ENCODE peak calls at places on chromosomes 5 and 9, in nine cellular contexts. One of them, this sample, is unnamed.

GRCh38 chr9:92332577-92333287 is 7.0 kb downstream of the CENPP start:
- DNase-seq in GM03348: no peak
- DNase-seq in ELF-1: no peak
- DNase-seq in activated CD8-positive, alpha-beta memory T cell treated with anti-CD3 and anti-CD28 coated beads, Interleukin-2, amount 50 U/mL, for 48 hours: no peak
- DNase-seq in ACHN: no peak
- DNase-seq in endothelial cell: no peak
- DNase-seq in NCI-H1436 treated with DMSO at 0.1 percent for 48 hours: no peak
- DNase-seq in HepG2: no peak
- DNase-seq in fibroblast of the conjunctiva: peak
- DNase-seq in this sample: no peak

GRCh38 chr5:90932052-90932699 is 373.6 kb downstream of the ADGRV1 start:
- DNase-seq in GM03348: peak
- DNase-seq in ELF-1: peak
- DNase-seq in activated CD8-positive, alpha-beta memory T cell treated with anti-CD3 and anti-CD28 coated beads, Interleukin-2, amount 50 U/mL, for 48 hours: no peak
- DNase-seq in ACHN: peak
- DNase-seq in endothelial cell: peak
- DNase-seq in NCI-H1436 treated with DMSO at 0.1 percent for 48 hours: no peak
- DNase-seq in HepG2: peak
- DNase-seq in fibroblast of the conjunctiva: peak
- DNase-seq in this sample: peak

GRCh38 chr9:130017035-130017909 is 25.7 kb downstream of the FNBP1 start:
- DNase-seq in GM03348: no peak
- DNase-seq in ELF-1: no peak
- DNase-seq in activated CD8-positive, alpha-beta memory T cell treated with anti-CD3 and anti-CD28 coated beads, Interleukin-2, amount 50 U/mL, for 48 hours: no peak
- DNase-seq in ACHN: no peak
- DNase-seq in endothelial cell: no peak
- DNase-seq in NCI-H1436 treated with DMSO at 0.1 percent for 48 hours: no peak
- DNase-seq in HepG2: no peak
- DNase-seq in fibroblast of the conjunctiva: no peak
- DNase-seq in this sample: no peak

GRCh38 chr5:156000115-156000514 is 326.8 kb upstream of the SGCD start:
- DNase-seq in GM03348: no peak
- DNase-seq in ELF-1: no peak
- DNase-seq in activated CD8-positive, alpha-beta memory T cell treated with anti-CD3 and anti-CD28 coated beads, Interleukin-2, amount 50 U/mL, for 48 hours: no peak
- DNase-seq in ACHN: no peak
- DNase-seq in endothelial cell: no peak
- DNase-seq in NCI-H1436 treated with DMSO at 0.1 percent for 48 hours: no peak
- DNase-seq in HepG2: no peak
- DNase-seq in fibroblast of the conjunctiva: no peak
- DNase-seq in this sample: no peak

GRCh38 chr5:127697894-127698600 is 5.1 kb upstream of the CCDC192 start:
- DNase-seq in GM03348: peak
- DNase-seq in ELF-1: no peak
- DNase-seq in activated CD8-positive, alpha-beta memory T cell treated with anti-CD3 and anti-CD28 coated beads, Interleukin-2, amount 50 U/mL, for 48 hours: no peak
- DNase-seq in ACHN: peak
- DNase-seq in endothelial cell: no peak
- DNase-seq in NCI-H1436 treated with DMSO at 0.1 percent for 48 hours: no peak
- DNase-seq in HepG2: no peak
- DNase-seq in fibroblast of the conjunctiva: no peak
- DNase-seq in this sample: peak

GRCh38 chr5:2254880-2255750 is 372.4 kb upstream of the IRX4 start:
- DNase-seq in GM03348: no peak
- DNase-seq in ELF-1: no peak
- DNase-seq in activated CD8-positive, alpha-beta memory T cell treated with anti-CD3 and anti-CD28 coated beads, Interleukin-2, amount 50 U/mL, for 48 hours: no peak
- DNase-seq in ACHN: no peak
- DNase-seq in endothelial cell: no peak
- DNase-seq in NCI-H1436 treated with DMSO at 0.1 percent for 48 hours: no peak
- DNase-seq in HepG2: no peak
- DNase-seq in fibroblast of the conjunctiva: no peak
- DNase-seq in this sample: no peak

GRCh38 chr5:136066705-136067271 is 38.0 kb downstream of the TGFBI start:
- DNase-seq in GM03348: peak
- DNase-seq in ELF-1: no peak
- DNase-seq in activated CD8-positive, alpha-beta memory T cell treated with anti-CD3 and anti-CD28 coated beads, Interleukin-2, amount 50 U/mL, for 48 hours: no peak
- DNase-seq in ACHN: peak
- DNase-seq in endothelial cell: no peak
- DNase-seq in NCI-H1436 treated with DMSO at 0.1 percent for 48 hours: no peak
- DNase-seq in HepG2: peak
- DNase-seq in fibroblast of the conjunctiva: no peak
- DNase-seq in this sample: no peak

GRCh38 chr9:99565203-99565602 is 256.5 kb upstream of the NR4A3 start:
- DNase-seq in GM03348: no peak
- DNase-seq in ELF-1: no peak
- DNase-seq in activated CD8-positive, alpha-beta memory T cell treated with anti-CD3 and anti-CD28 coated beads, Interleukin-2, amount 50 U/mL, for 48 hours: no peak
- DNase-seq in ACHN: no peak
- DNase-seq in endothelial cell: no peak
- DNase-seq in NCI-H1436 treated with DMSO at 0.1 percent for 48 hours: no peak
- DNase-seq in HepG2: no peak
- DNase-seq in fibroblast of the conjunctiva: no peak
- DNase-seq in this sample: no peak

GRCh38 chr9:136996361-136997281 is at the start of gene CLIC3:
- DNase-seq in GM03348: peak
- DNase-seq in ELF-1: peak
- DNase-seq in activated CD8-positive, alpha-beta memory T cell treated with anti-CD3 and anti-CD28 coated beads, Interleukin-2, amount 50 U/mL, for 48 hours: peak
- DNase-seq in ACHN: no peak
- DNase-seq in endothelial cell: no peak
- DNase-seq in NCI-H1436 treated with DMSO at 0.1 percent for 48 hours: no peak
- DNase-seq in HepG2: peak
- DNase-seq in fibroblast of the conjunctiva: no peak
- DNase-seq in this sample: peak

GRCh38 chr5:78127875-78128274 is 166.6 kb downstream of the AP3B1 start:
- DNase-seq in GM03348: no peak
- DNase-seq in ELF-1: no peak
- DNase-seq in activated CD8-positive, alpha-beta memory T cell treated with anti-CD3 and anti-CD28 coated beads, Interleukin-2, amount 50 U/mL, for 48 hours: no peak
- DNase-seq in ACHN: no peak
- DNase-seq in endothelial cell: peak
- DNase-seq in NCI-H1436 treated with DMSO at 0.1 percent for 48 hours: no peak
- DNase-seq in HepG2: no peak
- DNase-seq in fibroblast of the conjunctiva: no peak
- DNase-seq in this sample: no peak

GRCh38 chr5:133905494-133905893 is 62.9 kb downstream of the C5orf15 start:
- DNase-seq in GM03348: no peak
- DNase-seq in ELF-1: peak
- DNase-seq in activated CD8-positive, alpha-beta memory T cell treated with anti-CD3 and anti-CD28 coated beads, Interleukin-2, amount 50 U/mL, for 48 hours: no peak
- DNase-seq in ACHN: no peak
- DNase-seq in endothelial cell: no peak
- DNase-seq in NCI-H1436 treated with DMSO at 0.1 percent for 48 hours: no peak
- DNase-seq in HepG2: no peak
- DNase-seq in fibroblast of the conjunctiva: no peak
- DNase-seq in this sample: peak

GRCh38 chr5:116388564-116389258 is 185.9 kb downstream of the SEMA6A start:
- DNase-seq in GM03348: no peak
- DNase-seq in ELF-1: peak
- DNase-seq in activated CD8-positive, alpha-beta memory T cell treated with anti-CD3 and anti-CD28 coated beads, Interleukin-2, amount 50 U/mL, for 48 hours: no peak
- DNase-seq in ACHN: no peak
- DNase-seq in endothelial cell: peak
- DNase-seq in NCI-H1436 treated with DMSO at 0.1 percent for 48 hours: no peak
- DNase-seq in HepG2: no peak
- DNase-seq in fibroblast of the conjunctiva: no peak
- DNase-seq in this sample: no peak

GRCh38 chr5:33120671-33121070 is 320.1 kb upstream of the TARS1 start:
- DNase-seq in GM03348: peak
- DNase-seq in ELF-1: no peak
- DNase-seq in activated CD8-positive, alpha-beta memory T cell treated with anti-CD3 and anti-CD28 coated beads, Interleukin-2, amount 50 U/mL, for 48 hours: no peak
- DNase-seq in ACHN: no peak
- DNase-seq in endothelial cell: no peak
- DNase-seq in NCI-H1436 treated with DMSO at 0.1 percent for 48 hours: no peak
- DNase-seq in HepG2: no peak
- DNase-seq in fibroblast of the conjunctiva: peak
- DNase-seq in this sample: no peak

GRCh38 chr9:3696368-3696767 is 170.6 kb upstream of the RFX3 start:
- DNase-seq in GM03348: no peak
- DNase-seq in ELF-1: peak
- DNase-seq in activated CD8-positive, alpha-beta memory T cell treated with anti-CD3 and anti-CD28 coated beads, Interleukin-2, amount 50 U/mL, for 48 hours: no peak
- DNase-seq in ACHN: no peak
- DNase-seq in endothelial cell: no peak
- DNase-seq in NCI-H1436 treated with DMSO at 0.1 percent for 48 hours: no peak
- DNase-seq in HepG2: no peak
- DNase-seq in fibroblast of the conjunctiva: no peak
- DNase-seq in this sample: no peak

GRCh38 chr5:600551-601541 is 11.3 kb upstream of the CEP72 start:
- DNase-seq in GM03348: no peak
- DNase-seq in ELF-1: no peak
- DNase-seq in activated CD8-positive, alpha-beta memory T cell treated with anti-CD3 and anti-CD28 coated beads, Interleukin-2, amount 50 U/mL, for 48 hours: peak
- DNase-seq in ACHN: no peak
- DNase-seq in endothelial cell: no peak
- DNase-seq in NCI-H1436 treated with DMSO at 0.1 percent for 48 hours: no peak
- DNase-seq in HepG2: no peak
- DNase-seq in fibroblast of the conjunctiva: no peak
- DNase-seq in this sample: no peak

GRCh38 chr9:77679088-77679487 is 31.0 kb upstream of the GNA14 start:
- DNase-seq in GM03348: no peak
- DNase-seq in ELF-1: no peak
- DNase-seq in activated CD8-positive, alpha-beta memory T cell treated with anti-CD3 and anti-CD28 coated beads, Interleukin-2, amount 50 U/mL, for 48 hours: no peak
- DNase-seq in ACHN: no peak
- DNase-seq in endothelial cell: no peak
- DNase-seq in NCI-H1436 treated with DMSO at 0.1 percent for 48 hours: no peak
- DNase-seq in HepG2: no peak
- DNase-seq in fibroblast of the conjunctiva: no peak
- DNase-seq in this sample: no peak

GRCh38 chr9:15139467-15139866 is 167.5 kb downstream of the TTC39B start:
- DNase-seq in GM03348: no peak
- DNase-seq in ELF-1: peak
- DNase-seq in activated CD8-positive, alpha-beta memory T cell treated with anti-CD3 and anti-CD28 coated beads, Interleukin-2, amount 50 U/mL, for 48 hours: no peak
- DNase-seq in ACHN: no peak
- DNase-seq in endothelial cell: no peak
- DNase-seq in NCI-H1436 treated with DMSO at 0.1 percent for 48 hours: no peak
- DNase-seq in HepG2: no peak
- DNase-seq in fibroblast of the conjunctiva: no peak
- DNase-seq in this sample: no peak

GRCh38 chr9:128275198-128276007 is at the start of gene GOLGA2:
- DNase-seq in GM03348: peak
- DNase-seq in ELF-1: peak
- DNase-seq in activated CD8-positive, alpha-beta memory T cell treated with anti-CD3 and anti-CD28 coated beads, Interleukin-2, amount 50 U/mL, for 48 hours: no peak
- DNase-seq in ACHN: peak
- DNase-seq in endothelial cell: peak
- DNase-seq in NCI-H1436 treated with DMSO at 0.1 percent for 48 hours: no peak
- DNase-seq in HepG2: peak
- DNase-seq in fibroblast of the conjunctiva: no peak
- DNase-seq in this sample: peak

GRCh38 chr5:124212949-124213348 is 533.5 kb downstream of the ZNF608 start:
- DNase-seq in GM03348: no peak
- DNase-seq in ELF-1: no peak
- DNase-seq in activated CD8-positive, alpha-beta memory T cell treated with anti-CD3 and anti-CD28 coated beads, Interleukin-2, amount 50 U/mL, for 48 hours: no peak
- DNase-seq in ACHN: no peak
- DNase-seq in endothelial cell: no peak
- DNase-seq in NCI-H1436 treated with DMSO at 0.1 percent for 48 hours: no peak
- DNase-seq in HepG2: no peak
- DNase-seq in fibroblast of the conjunctiva: no peak
- DNase-seq in this sample: no peak

GRCh38 chr5:141958113-141958512 is at the start of gene PCDH12:
- DNase-seq in GM03348: no peak
- DNase-seq in ELF-1: peak
- DNase-seq in activated CD8-positive, alpha-beta memory T cell treated with anti-CD3 and anti-CD28 coated beads, Interleukin-2, amount 50 U/mL, for 48 hours: peak
- DNase-seq in ACHN: no peak
- DNase-seq in endothelial cell: peak
- DNase-seq in NCI-H1436 treated with DMSO at 0.1 percent for 48 hours: no peak
- DNase-seq in HepG2: no peak
- DNase-seq in fibroblast of the conjunctiva: no peak
- DNase-seq in this sample: no peak

GRCh38 chr5:154475613-154476342 is 2.2 kb downstream of the HAND1 start:
- DNase-seq in GM03348: no peak
- DNase-seq in ELF-1: peak
- DNase-seq in activated CD8-positive, alpha-beta memory T cell treated with anti-CD3 and anti-CD28 coated beads, Interleukin-2, amount 50 U/mL, for 48 hours: peak
- DNase-seq in ACHN: no peak
- DNase-seq in endothelial cell: no peak
- DNase-seq in NCI-H1436 treated with DMSO at 0.1 percent for 48 hours: no peak
- DNase-seq in HepG2: no peak
- DNase-seq in fibroblast of the conjunctiva: no peak
- DNase-seq in this sample: no peak

GRCh38 chr9:137053944-137054931 is at the start of gene ENTPD2:
- DNase-seq in GM03348: no peak
- DNase-seq in ELF-1: no peak
- DNase-seq in activated CD8-positive, alpha-beta memory T cell treated with anti-CD3 and anti-CD28 coated beads, Interleukin-2, amount 50 U/mL, for 48 hours: no peak
- DNase-seq in ACHN: no peak
- DNase-seq in endothelial cell: no peak
- DNase-seq in NCI-H1436 treated with DMSO at 0.1 percent for 48 hours: no peak
- DNase-seq in HepG2: peak
- DNase-seq in fibroblast of the conjunctiva: no peak
- DNase-seq in this sample: peak

GRCh38 chr5:120413706-120414105 is 50.4 kb upstream of the PRR16 start:
- DNase-seq in GM03348: no peak
- DNase-seq in ELF-1: no peak
- DNase-seq in activated CD8-positive, alpha-beta memory T cell treated with anti-CD3 and anti-CD28 coated beads, Interleukin-2, amount 50 U/mL, for 48 hours: no peak
- DNase-seq in ACHN: no peak
- DNase-seq in endothelial cell: no peak
- DNase-seq in NCI-H1436 treated with DMSO at 0.1 percent for 48 hours: no peak
- DNase-seq in HepG2: no peak
- DNase-seq in fibroblast of the conjunctiva: peak
- DNase-seq in this sample: no peak

GRCh38 chr5:102863764-102864560 is 108.9 kb downstream of the PAM start:
- DNase-seq in GM03348: no peak
- DNase-seq in ELF-1: no peak
- DNase-seq in activated CD8-positive, alpha-beta memory T cell treated with anti-CD3 and anti-CD28 coated beads, Interleukin-2, amount 50 U/mL, for 48 hours: no peak
- DNase-seq in ACHN: no peak
- DNase-seq in endothelial cell: no peak
- DNase-seq in NCI-H1436 treated with DMSO at 0.1 percent for 48 hours: no peak
- DNase-seq in HepG2: no peak
- DNase-seq in fibroblast of the conjunctiva: no peak
- DNase-seq in this sample: no peak

GRCh38 chr5:39877479-39877878 is 452.7 kb upstream of the DAB2 start:
- DNase-seq in GM03348: no peak
- DNase-seq in ELF-1: no peak
- DNase-seq in activated CD8-positive, alpha-beta memory T cell treated with anti-CD3 and anti-CD28 coated beads, Interleukin-2, amount 50 U/mL, for 48 hours: no peak
- DNase-seq in ACHN: no peak
- DNase-seq in endothelial cell: no peak
- DNase-seq in NCI-H1436 treated with DMSO at 0.1 percent for 48 hours: no peak
- DNase-seq in HepG2: no peak
- DNase-seq in fibroblast of the conjunctiva: no peak
- DNase-seq in this sample: no peak

GRCh38 chr9:111938427-111938800 is 41.8 kb downstream of the UGCG start:
- DNase-seq in GM03348: no peak
- DNase-seq in ELF-1: no peak
- DNase-seq in activated CD8-positive, alpha-beta memory T cell treated with anti-CD3 and anti-CD28 coated beads, Interleukin-2, amount 50 U/mL, for 48 hours: no peak
- DNase-seq in ACHN: no peak
- DNase-seq in endothelial cell: no peak
- DNase-seq in NCI-H1436 treated with DMSO at 0.1 percent for 48 hours: no peak
- DNase-seq in HepG2: no peak
- DNase-seq in fibroblast of the conjunctiva: no peak
- DNase-seq in this sample: no peak

GRCh38 chr5:45521067-45521466 is 175.1 kb downstream of the HCN1 start:
- DNase-seq in GM03348: no peak
- DNase-seq in ELF-1: peak
- DNase-seq in activated CD8-positive, alpha-beta memory T cell treated with anti-CD3 and anti-CD28 coated beads, Interleukin-2, amount 50 U/mL, for 48 hours: no peak
- DNase-seq in ACHN: peak
- DNase-seq in endothelial cell: peak
- DNase-seq in NCI-H1436 treated with DMSO at 0.1 percent for 48 hours: no peak
- DNase-seq in HepG2: peak
- DNase-seq in fibroblast of the conjunctiva: no peak
- DNase-seq in this sample: peak

GRCh38 chr5:125559296-125559695 is 812.9 kb upstream of the ZNF608 start:
- DNase-seq in GM03348: peak
- DNase-seq in ELF-1: no peak
- DNase-seq in activated CD8-positive, alpha-beta memory T cell treated with anti-CD3 and anti-CD28 coated beads, Interleukin-2, amount 50 U/mL, for 48 hours: no peak
- DNase-seq in ACHN: peak
- DNase-seq in endothelial cell: no peak
- DNase-seq in NCI-H1436 treated with DMSO at 0.1 percent for 48 hours: no peak
- DNase-seq in HepG2: no peak
- DNase-seq in fibroblast of the conjunctiva: peak
- DNase-seq in this sample: peak

GRCh38 chr5:95530441-95530840 is 24.3 kb downstream of the SKIC3 start:
- DNase-seq in GM03348: peak
- DNase-seq in ELF-1: no peak
- DNase-seq in activated CD8-positive, alpha-beta memory T cell treated with anti-CD3 and anti-CD28 coated beads, Interleukin-2, amount 50 U/mL, for 48 hours: no peak
- DNase-seq in ACHN: peak
- DNase-seq in endothelial cell: no peak
- DNase-seq in NCI-H1436 treated with DMSO at 0.1 percent for 48 hours: no peak
- DNase-seq in HepG2: no peak
- DNase-seq in fibroblast of the conjunctiva: peak
- DNase-seq in this sample: peak

GRCh38 chr5:369151-369939 is 47.8 kb downstream of the AHRR start:
- DNase-seq in GM03348: no peak
- DNase-seq in ELF-1: no peak
- DNase-seq in activated CD8-positive, alpha-beta memory T cell treated with anti-CD3 and anti-CD28 coated beads, Interleukin-2, amount 50 U/mL, for 48 hours: peak
- DNase-seq in ACHN: no peak
- DNase-seq in endothelial cell: no peak
- DNase-seq in NCI-H1436 treated with DMSO at 0.1 percent for 48 hours: no peak
- DNase-seq in HepG2: no peak
- DNase-seq in fibroblast of the conjunctiva: no peak
- DNase-seq in this sample: no peak

GRCh38 chr5:180623844-180624243 is 25.6 kb downstream of the FLT4 start:
- DNase-seq in GM03348: no peak
- DNase-seq in ELF-1: no peak
- DNase-seq in activated CD8-positive, alpha-beta memory T cell treated with anti-CD3 and anti-CD28 coated beads, Interleukin-2, amount 50 U/mL, for 48 hours: no peak
- DNase-seq in ACHN: no peak
- DNase-seq in endothelial cell: no peak
- DNase-seq in NCI-H1436 treated with DMSO at 0.1 percent for 48 hours: no peak
- DNase-seq in HepG2: no peak
- DNase-seq in fibroblast of the conjunctiva: no peak
- DNase-seq in this sample: no peak